ENCODE peak calls at places on chromosomes 11 and 22, in five cellular contexts. U is body of pancreas, W is HCEC 1CT, V is mucosa of gallbladder, Q is PC-3. D is an unnamed sample.

GRCh38 chr11:47899801-47900200 is 51.7 kb upstream of the NUP160 start:
- DNase-seq in U (no peak), V (no peak), Q (no peak), W (no peak), D (no peak)

GRCh38 chr11:69301491-69302401 is 7.8 kb downstream of the MYEOV start:
- DNase-seq in W (peak; percentile 85), V (peak; percentile 81), Q (peak; percentile 100), U (peak; percentile 52), D (peak; percentile 80)

GRCh38 chr11:10305262-10305963 is 540 bp downstream of the ADM start:
- DNase-seq in Q (peak; percentile 36), U (peak; percentile 39), V (no peak), W (no peak), D (no peak)

GRCh38 chr22:36201630-36202312 is at the start of gene APOL4:
- DNase-seq in Q (no peak), V (peak; percentile 64), W (no peak), U (peak; percentile 47), D (no peak)

GRCh38 chr11:7275133-7275532 is 23.4 kb downstream of the SYT9 start:
- DNase-seq in Q (no peak), W (no peak), V (no peak), U (no peak), D (no peak)

GRCh38 chr22:49462795-49463194 is 364.9 kb downstream of the BRD1 start:
- DNase-seq in W (no peak), Q (no peak), V (no peak), U (no peak), D (no peak)

GRCh38 chr11:113431746-113432145 is 43.5 kb downstream of the DRD2 start:
- DNase-seq in U (no peak), Q (no peak), W (no peak), V (no peak), D (no peak)

GRCh38 chr22:50185384-50186087 is at the start of gene TRABD:
- DNase-seq in V (peak; percentile 92), U (peak; percentile 94), W (peak; percentile 90), Q (peak; percentile 82), D (peak; percentile 57)

GRCh38 chr22:37121887-37122591 is 12.5 kb upstream of the TMPRSS6 start:
- DNase-seq in Q (peak; percentile 56), W (no peak), U (no peak), V (peak; percentile 57), D (peak; percentile 94)

GRCh38 chr22:49983148-49984042 is 22.8 kb downstream of the PIM3 start:
- DNase-seq in W (no peak), U (peak; percentile 17), Q (no peak), V (no peak), D (no peak)

GRCh38 chr11:80424012-80424695 is 983.3 kb upstream of the TENM4 start:
- DNase-seq in U (no peak), W (no peak), V (no peak), Q (no peak), D (no peak)

GRCh38 chr11:66080055-66080817 is 10.2 kb downstream of the PACS1 start:
- DNase-seq in W (peak; percentile 82), U (peak; percentile 58), Q (peak; percentile 87), V (peak; percentile 52), D (peak; percentile 82)

GRCh38 chr11:8624698-8625097 is 30.7 kb upstream of the STK33 start:
- DNase-seq in W (no peak), Q (no peak), V (no peak), U (no peak), D (no peak)

GRCh38 chr11:44825058-44825795 is 98.5 kb downstream of the TSPAN18 start:
- DNase-seq in W (no peak), Q (no peak), V (no peak), U (no peak), D (no peak)

GRCh38 chr22:41976070-41976901 is 7.0 kb downstream of the SEPTIN3 start:
- DNase-seq in U (peak; percentile 26), W (no peak), V (peak; percentile 45), Q (no peak), D (no peak)

GRCh38 chr11:62544521-62545436 is 1.8 kb downstream of the AHNAK start:
- DNase-seq in U (no peak), V (no peak), Q (peak; percentile 50), W (peak; percentile 30), D (peak; percentile 15)

D was measured in bronchial epithelial cell.